ENCODE peak calls at places on chromosomes 6 and 20, in five cellular contexts. One of them, this sample, is unnamed.

GRCh38 chr6:162819284-162819683 is 91.5 kb downstream of the PACRG start:
- DNase-seq in tibial nerve: no peak
- DNase-seq in CD8-positive, alpha-beta T cell: no peak
- DNase-seq in progenitor cell of endocrine pancreas: no peak
- DNase-seq in prostate gland: no peak
- DNase-seq in this sample: no peak

GRCh38 chr6:116217069-116217468 is 36.8 kb downstream of the TSPYL4 start:
- DNase-seq in tibial nerve: no peak
- DNase-seq in CD8-positive, alpha-beta T cell: no peak
- DNase-seq in progenitor cell of endocrine pancreas: no peak
- DNase-seq in prostate gland: no peak
- DNase-seq in this sample: no peak

GRCh38 chr6:402901-403658 is 11.5 kb downstream of the IRF4 start:
- DNase-seq in tibial nerve: no peak
- DNase-seq in CD8-positive, alpha-beta T cell: no peak
- DNase-seq in progenitor cell of endocrine pancreas: no peak
- DNase-seq in prostate gland: no peak
- DNase-seq in this sample: no peak

GRCh38 chr20:58129736-58130135 is 98.7 kb downstream of the ANKRD60 start:
- DNase-seq in tibial nerve: no peak
- DNase-seq in CD8-positive, alpha-beta T cell: no peak
- DNase-seq in progenitor cell of endocrine pancreas: no peak
- DNase-seq in prostate gland: no peak
- DNase-seq in this sample: peak; percentile 53

GRCh38 chr6:37576336-37576737 is 76.6 kb upstream of the CCDC167 start:
- DNase-seq in tibial nerve: no peak
- DNase-seq in CD8-positive, alpha-beta T cell: no peak
- DNase-seq in progenitor cell of endocrine pancreas: no peak
- DNase-seq in prostate gland: no peak
- DNase-seq in this sample: no peak

GRCh38 chr20:8361008-8361652 is 229.1 kb downstream of the PLCB1 start:
- DNase-seq in tibial nerve: no peak
- DNase-seq in CD8-positive, alpha-beta T cell: no peak
- DNase-seq in progenitor cell of endocrine pancreas: no peak
- DNase-seq in prostate gland: no peak
- DNase-seq in this sample: no peak

GRCh38 chr6:93177451-93177850 is 241.9 kb downstream of the EPHA7 start:
- DNase-seq in tibial nerve: no peak
- DNase-seq in CD8-positive, alpha-beta T cell: no peak
- DNase-seq in progenitor cell of endocrine pancreas: no peak
- DNase-seq in prostate gland: no peak
- DNase-seq in this sample: no peak

GRCh38 chr6:35052694-35053565 is 88.2 kb downstream of the TCP11 start:
- DNase-seq in tibial nerve: peak; percentile 48
- DNase-seq in CD8-positive, alpha-beta T cell: no peak
- DNase-seq in progenitor cell of endocrine pancreas: no peak
- DNase-seq in prostate gland: no peak
- DNase-seq in this sample: no peak

GRCh38 chr20:20367681-20368413 is at the start of gene INSM1:
- DNase-seq in tibial nerve: no peak
- DNase-seq in CD8-positive, alpha-beta T cell: no peak
- DNase-seq in progenitor cell of endocrine pancreas: peak; percentile 25
- DNase-seq in prostate gland: no peak
- DNase-seq in this sample: no peak

GRCh38 chr6:134722996-134723871 is 226.7 kb downstream of the ALDH8A1 start:
- DNase-seq in tibial nerve: no peak
- DNase-seq in CD8-positive, alpha-beta T cell: no peak
- DNase-seq in progenitor cell of endocrine pancreas: no peak
- DNase-seq in prostate gland: no peak
- DNase-seq in this sample: no peak

GRCh38 chr6:144104898-144105487 is 9.6 kb upstream of the SF3B5 start:
- DNase-seq in tibial nerve: no peak
- DNase-seq in CD8-positive, alpha-beta T cell: no peak
- DNase-seq in progenitor cell of endocrine pancreas: no peak
- DNase-seq in prostate gland: peak; percentile 58
- DNase-seq in this sample: no peak

GRCh38 chr6:39950125-39950720 is 16.0 kb upstream of the MOCS1 start:
- DNase-seq in tibial nerve: no peak
- DNase-seq in CD8-positive, alpha-beta T cell: no peak
- DNase-seq in progenitor cell of endocrine pancreas: no peak
- DNase-seq in prostate gland: no peak
- DNase-seq in this sample: no peak

GRCh38 chr6:148407372-148407771 is 64.7 kb downstream of the SASH1 start:
- DNase-seq in tibial nerve: no peak
- DNase-seq in CD8-positive, alpha-beta T cell: no peak
- DNase-seq in progenitor cell of endocrine pancreas: no peak
- DNase-seq in prostate gland: no peak
- DNase-seq in this sample: no peak

GRCh38 chr20:62523473-62524203 is 47.8 kb upstream of the GATA5 start:
- DNase-seq in tibial nerve: no peak
- DNase-seq in CD8-positive, alpha-beta T cell: peak; percentile 19
- DNase-seq in progenitor cell of endocrine pancreas: no peak
- DNase-seq in prostate gland: no peak
- DNase-seq in this sample: no peak

GRCh38 chr6:97815413-97815812 is 532.4 kb upstream of the MMS22L start:
- DNase-seq in tibial nerve: no peak
- DNase-seq in CD8-positive, alpha-beta T cell: no peak
- DNase-seq in progenitor cell of endocrine pancreas: no peak
- DNase-seq in prostate gland: no peak
- DNase-seq in this sample: no peak

GRCh38 chr20:44411757-44412401 is 56.4 kb downstream of the HNF4A start:
- DNase-seq in tibial nerve: no peak
- DNase-seq in CD8-positive, alpha-beta T cell: no peak
- DNase-seq in progenitor cell of endocrine pancreas: no peak
- DNase-seq in prostate gland: no peak
- DNase-seq in this sample: no peak

GRCh38 chr6:157652601-157653363 is 170.3 kb upstream of the SNX9 start:
- DNase-seq in tibial nerve: no peak
- DNase-seq in CD8-positive, alpha-beta T cell: no peak
- DNase-seq in progenitor cell of endocrine pancreas: no peak
- DNase-seq in prostate gland: no peak
- DNase-seq in this sample: no peak

GRCh38 chr6:154319231-154319858 is 37.3 kb downstream of the IPCEF1 start:
- DNase-seq in tibial nerve: no peak
- DNase-seq in CD8-positive, alpha-beta T cell: no peak
- DNase-seq in progenitor cell of endocrine pancreas: no peak
- DNase-seq in prostate gland: no peak
- DNase-seq in this sample: no peak

GRCh38 chr20:53571555-53572286 is 21.9 kb downstream of the ZNF217 start:
- DNase-seq in tibial nerve: no peak
- DNase-seq in CD8-positive, alpha-beta T cell: no peak
- DNase-seq in progenitor cell of endocrine pancreas: no peak
- DNase-seq in prostate gland: no peak
- DNase-seq in this sample: peak; percentile 6

GRCh38 chr20:13758884-13759283 is 25.8 kb downstream of the ESF1 start:
- DNase-seq in tibial nerve: no peak
- DNase-seq in CD8-positive, alpha-beta T cell: no peak
- DNase-seq in progenitor cell of endocrine pancreas: no peak
- DNase-seq in prostate gland: no peak
- DNase-seq in this sample: no peak

GRCh38 chr6:168133707-168134398 is 54.8 kb upstream of the FRMD1 start:
- DNase-seq in tibial nerve: no peak
- DNase-seq in CD8-positive, alpha-beta T cell: no peak
- DNase-seq in progenitor cell of endocrine pancreas: peak; percentile 5
- DNase-seq in prostate gland: no peak
- DNase-seq in this sample: peak; percentile 64

GRCh38 chr6:32149577-32149845 is 2.2 kb downstream of the PRRT1 start:
- DNase-seq in tibial nerve: no peak
- DNase-seq in CD8-positive, alpha-beta T cell: no peak
- DNase-seq in progenitor cell of endocrine pancreas: no peak
- DNase-seq in prostate gland: no peak
- DNase-seq in this sample: no peak

GRCh38 chr20:19510626-19511025 is 247.4 kb upstream of the RIN2 start:
- DNase-seq in tibial nerve: no peak
- DNase-seq in CD8-positive, alpha-beta T cell: no peak
- DNase-seq in progenitor cell of endocrine pancreas: no peak
- DNase-seq in prostate gland: no peak
- DNase-seq in this sample: no peak

GRCh38 chr6:43993881-43994523 is 133.2 kb downstream of the MRPL14 start:
- DNase-seq in tibial nerve: no peak
- DNase-seq in CD8-positive, alpha-beta T cell: no peak
- DNase-seq in progenitor cell of endocrine pancreas: no peak
- DNase-seq in prostate gland: no peak
- DNase-seq in this sample: no peak

GRCh38 chr20:47699804-47700203 is 85.5 kb downstream of the SULF2 start:
- DNase-seq in tibial nerve: no peak
- DNase-seq in CD8-positive, alpha-beta T cell: no peak
- DNase-seq in progenitor cell of endocrine pancreas: no peak
- DNase-seq in prostate gland: no peak
- DNase-seq in this sample: no peak

GRCh38 chr6:168529214-168529613 is 88.2 kb downstream of the SMOC2 start:
- DNase-seq in tibial nerve: no peak
- DNase-seq in CD8-positive, alpha-beta T cell: no peak
- DNase-seq in progenitor cell of endocrine pancreas: no peak
- DNase-seq in prostate gland: no peak
- DNase-seq in this sample: no peak

GRCh38 chr6:50845499-50846108 is 26.9 kb downstream of the TFAP2B start:
- DNase-seq in tibial nerve: no peak
- DNase-seq in CD8-positive, alpha-beta T cell: no peak
- DNase-seq in progenitor cell of endocrine pancreas: no peak
- DNase-seq in prostate gland: no peak
- DNase-seq in this sample: no peak

GRCh38 chr20:44849712-44850111 is 35.8 kb upstream of the YWHAB start:
- DNase-seq in tibial nerve: no peak
- DNase-seq in CD8-positive, alpha-beta T cell: no peak
- DNase-seq in progenitor cell of endocrine pancreas: no peak
- DNase-seq in prostate gland: no peak
- DNase-seq in this sample: no peak

GRCh38 chr20:19813839-19814238 is 55.8 kb downstream of the RIN2 start:
- DNase-seq in tibial nerve: no peak
- DNase-seq in CD8-positive, alpha-beta T cell: no peak
- DNase-seq in progenitor cell of endocrine pancreas: no peak
- DNase-seq in prostate gland: no peak
- DNase-seq in this sample: no peak

GRCh38 chr6:120274547-120274946 is 925.0 kb upstream of the MAN1A1 start:
- DNase-seq in tibial nerve: no peak
- DNase-seq in CD8-positive, alpha-beta T cell: no peak
- DNase-seq in progenitor cell of endocrine pancreas: no peak
- DNase-seq in prostate gland: no peak
- DNase-seq in this sample: no peak

GRCh38 chr6:7921582-7922199 is 11.1 kb upstream of the TXNDC5 start:
- DNase-seq in tibial nerve: no peak
- DNase-seq in CD8-positive, alpha-beta T cell: no peak
- DNase-seq in progenitor cell of endocrine pancreas: no peak
- DNase-seq in prostate gland: no peak
- DNase-seq in this sample: no peak

GRCh38 chr6:74114428-74114827 is 418.4 kb downstream of the CD109 start:
- DNase-seq in tibial nerve: no peak
- DNase-seq in CD8-positive, alpha-beta T cell: no peak
- DNase-seq in progenitor cell of endocrine pancreas: no peak
- DNase-seq in prostate gland: no peak
- DNase-seq in this sample: no peak

GRCh38 chr6:21531393-21531792 is 62.2 kb upstream of the SOX4 start:
- DNase-seq in tibial nerve: no peak
- DNase-seq in CD8-positive, alpha-beta T cell: no peak
- DNase-seq in progenitor cell of endocrine pancreas: no peak
- DNase-seq in prostate gland: no peak
- DNase-seq in this sample: no peak

GRCh38 chr20:63698739-63699465 is 2.5 kb downstream of the TNFRSF6B start:
- DNase-seq in tibial nerve: no peak
- DNase-seq in CD8-positive, alpha-beta T cell: no peak
- DNase-seq in progenitor cell of endocrine pancreas: no peak
- DNase-seq in prostate gland: no peak
- DNase-seq in this sample: no peak

GRCh38 chr6:150403458-150404245 is 34.8 kb downstream of the IYD start:
- DNase-seq in tibial nerve: no peak
- DNase-seq in CD8-positive, alpha-beta T cell: no peak
- DNase-seq in progenitor cell of endocrine pancreas: no peak
- DNase-seq in prostate gland: peak; percentile 39
- DNase-seq in this sample: no peak

GRCh38 chr20:57698191-57698866 is 11.5 kb downstream of the PMEPA1 start:
- DNase-seq in tibial nerve: no peak
- DNase-seq in CD8-positive, alpha-beta T cell: no peak
- DNase-seq in progenitor cell of endocrine pancreas: no peak
- DNase-seq in prostate gland: no peak
- DNase-seq in this sample: no peak

GRCh38 chr6:95768539-95768938 is 191.2 kb downstream of the MANEA start:
- DNase-seq in tibial nerve: no peak
- DNase-seq in CD8-positive, alpha-beta T cell: no peak
- DNase-seq in progenitor cell of endocrine pancreas: no peak
- DNase-seq in prostate gland: no peak
- DNase-seq in this sample: no peak
- TF ChIP-seq CTCF in tibial nerve: no peak
- TF ChIP-seq CTCF in CD8-positive, alpha-beta T cell: no peak
- TF ChIP-seq CTCF in progenitor cell of endocrine pancreas: peak; percentile 18
- TF ChIP-seq CTCF in prostate gland: no peak
- TF ChIP-seq CTCF in this sample: no peak

DNA sequence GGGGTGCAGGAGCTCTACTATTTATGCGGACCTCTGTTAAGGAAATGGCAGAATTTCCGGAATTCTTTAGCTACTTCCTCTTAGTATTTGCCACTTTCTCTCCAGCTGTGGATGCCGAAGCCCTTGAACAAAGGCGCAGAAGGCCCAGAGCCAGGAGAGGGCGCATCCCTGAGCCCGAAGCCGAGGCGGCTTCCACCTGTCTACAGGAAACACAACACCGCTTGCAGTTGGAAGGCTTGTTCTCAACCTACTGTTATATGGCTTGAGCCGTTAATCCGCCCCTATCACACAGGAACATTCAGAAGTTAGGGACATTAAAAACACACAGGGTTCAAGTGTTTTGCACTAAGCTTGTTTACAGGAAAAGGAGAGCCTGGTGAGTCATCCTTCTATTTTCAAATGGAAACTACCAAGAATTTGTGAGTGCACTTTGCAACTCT is 417.1 kb downstream of the BCKDHB start:
- DNase-seq in tibial nerve: no peak
- DNase-seq in CD8-positive, alpha-beta T cell: no peak
- DNase-seq in progenitor cell of endocrine pancreas: no peak
- DNase-seq in prostate gland: no peak
- DNase-seq in this sample: no peak
- TF ChIP-seq CTCF in tibial nerve: no peak
- TF ChIP-seq CTCF in CD8-positive, alpha-beta T cell: no peak
- TF ChIP-seq CTCF in progenitor cell of endocrine pancreas: peak; percentile 20
- TF ChIP-seq CTCF in prostate gland: no peak
- TF ChIP-seq CTCF in this sample: peak; percentile 43

DNA sequence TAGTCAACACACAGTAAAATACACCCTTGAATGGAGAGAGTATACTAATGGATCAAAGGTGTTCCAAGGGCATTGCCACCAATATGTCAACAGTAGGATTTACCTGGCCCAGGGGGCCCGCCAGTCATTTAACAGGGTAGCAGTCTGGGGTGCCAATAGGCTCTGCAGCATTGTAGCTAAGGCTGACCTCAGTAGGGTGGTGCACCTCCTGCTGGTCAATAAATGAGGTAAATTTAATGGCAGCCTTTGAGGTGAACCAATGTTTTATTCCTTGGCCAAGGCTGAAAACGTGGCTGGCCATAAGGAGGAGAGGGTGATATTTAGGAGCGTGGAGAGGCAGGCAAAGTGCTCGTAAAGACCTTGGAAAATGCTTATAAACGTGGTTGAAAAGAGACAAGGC is 147.2 kb downstream of the RPS12 start:
- DNase-seq in tibial nerve: no peak
- DNase-seq in CD8-positive, alpha-beta T cell: no peak
- DNase-seq in progenitor cell of endocrine pancreas: no peak
- DNase-seq in prostate gland: no peak
- DNase-seq in this sample: no peak
- TF ChIP-seq CTCF in tibial nerve: no peak
- TF ChIP-seq CTCF in CD8-positive, alpha-beta T cell: no peak
- TF ChIP-seq CTCF in progenitor cell of endocrine pancreas: no peak
- TF ChIP-seq CTCF in prostate gland: no peak
- TF ChIP-seq CTCF in this sample: peak; percentile 43

GRCh38 chr20:46308258-46309157 is at the start of gene CDH22:
- DNase-seq in tibial nerve: no peak
- DNase-seq in CD8-positive, alpha-beta T cell: no peak
- DNase-seq in progenitor cell of endocrine pancreas: peak; percentile 47
- DNase-seq in prostate gland: peak; percentile 30
- DNase-seq in this sample: no peak
- TF ChIP-seq CTCF in tibial nerve: peak; percentile 42
- TF ChIP-seq CTCF in CD8-positive, alpha-beta T cell: peak; percentile 18
- TF ChIP-seq CTCF in progenitor cell of endocrine pancreas: peak; percentile 63
- TF ChIP-seq CTCF in prostate gland: peak; percentile 43
- TF ChIP-seq CTCF in this sample: peak; percentile 74